ENCODE peak calls at places on chromosome 4, in seven cellular contexts. One of them, this sample, is unnamed.

GRCh38 chr4:22372958-22373357 is 142.9 kb downstream of the ADGRA3 start:
- DNase-seq in IMR-90: no peak
- DNase-seq in H1: no peak
- DNase-seq in neuronal stem cell: no peak
- DNase-seq in trophoblast cell: no peak
- DNase-seq in mesenchymal stem cell: no peak
- DNase-seq in H9: no peak
- DNase-seq in this sample: no peak

GRCh38 chr4:34269593-34269992 is 1974.7 kb downstream of the ARAP2 start:
- DNase-seq in trophoblast cell: no peak
- DNase-seq in mesenchymal stem cell: no peak
- DNase-seq in IMR-90: no peak
- DNase-seq in H1: no peak
- DNase-seq in H9: no peak
- DNase-seq in neuronal stem cell: no peak
- DNase-seq in this sample: no peak

GRCh38 chr4:152385551-152385950 is 150.3 kb downstream of the FBXW7 start:
- DNase-seq in trophoblast cell: peak; percentile 26
- DNase-seq in IMR-90: peak; percentile 31
- DNase-seq in H9: no peak
- DNase-seq in mesenchymal stem cell: peak; percentile 33
- DNase-seq in neuronal stem cell: no peak
- DNase-seq in H1: no peak
- DNase-seq in this sample: no peak

GRCh38 chr4:113974467-113974866 is 5.0 kb downstream of the ARSJ start:
- DNase-seq in H1: no peak
- DNase-seq in H9: no peak
- DNase-seq in trophoblast cell: no peak
- DNase-seq in IMR-90: no peak
- DNase-seq in mesenchymal stem cell: no peak
- DNase-seq in neuronal stem cell: no peak
- DNase-seq in this sample: no peak

GRCh38 chr4:126038492-126039236 is 723.9 kb downstream of the FAT4 start:
- DNase-seq in H1: no peak
- DNase-seq in neuronal stem cell: no peak
- DNase-seq in IMR-90: no peak
- DNase-seq in trophoblast cell: no peak
- DNase-seq in H9: no peak
- DNase-seq in mesenchymal stem cell: peak; percentile 47
- DNase-seq in this sample: no peak

GRCh38 chr4:154643493-154643892 is 31.0 kb upstream of the FGG start:
- DNase-seq in neuronal stem cell: no peak
- DNase-seq in IMR-90: no peak
- DNase-seq in H1: no peak
- DNase-seq in trophoblast cell: no peak
- DNase-seq in mesenchymal stem cell: no peak
- DNase-seq in H9: no peak
- DNase-seq in this sample: no peak

GRCh38 chr4:185142563-185142910 is 529 bp upstream of the SLC25A4 start:
- DNase-seq in neuronal stem cell: no peak
- DNase-seq in IMR-90: no peak
- DNase-seq in trophoblast cell: no peak
- DNase-seq in H1: no peak
- DNase-seq in mesenchymal stem cell: no peak
- DNase-seq in H9: no peak
- DNase-seq in this sample: no peak

GRCh38 chr4:1763550-1764080 is 29.5 kb upstream of the FGFR3 start:
- DNase-seq in H9: no peak
- DNase-seq in IMR-90: peak; percentile 22
- DNase-seq in trophoblast cell: peak; percentile 32
- DNase-seq in neuronal stem cell: no peak
- DNase-seq in mesenchymal stem cell: peak; percentile 55
- DNase-seq in H1: no peak
- DNase-seq in this sample: no peak

GRCh38 chr4:109434007-109434792 is 585 bp downstream of the SEC24B start:
- DNase-seq in neuronal stem cell: peak; percentile 14
- DNase-seq in IMR-90: peak; percentile 18
- DNase-seq in H9: peak; percentile 44
- DNase-seq in mesenchymal stem cell: peak; percentile 49
- DNase-seq in H1: no peak
- DNase-seq in trophoblast cell: peak; percentile 44
- DNase-seq in this sample: peak; percentile 52

GRCh38 chr4:164847967-164848649 is 28.9 kb upstream of the APELA start:
- DNase-seq in trophoblast cell: no peak
- DNase-seq in neuronal stem cell: no peak
- DNase-seq in mesenchymal stem cell: no peak
- DNase-seq in IMR-90: no peak
- DNase-seq in H9: no peak
- DNase-seq in H1: no peak
- DNase-seq in this sample: no peak

GRCh38 chr4:54945838-54946237 is 179.6 kb downstream of the KDR start:
- DNase-seq in H9: no peak
- DNase-seq in IMR-90: no peak
- DNase-seq in mesenchymal stem cell: peak; percentile 9
- DNase-seq in neuronal stem cell: no peak
- DNase-seq in trophoblast cell: peak; percentile 22
- DNase-seq in H1: no peak
- DNase-seq in this sample: no peak

GRCh38 chr4:150126880-150127236 is 48.6 kb downstream of the DCLK2 start:
- DNase-seq in H9: no peak
- DNase-seq in H1: no peak
- DNase-seq in neuronal stem cell: no peak
- DNase-seq in trophoblast cell: no peak
- DNase-seq in mesenchymal stem cell: peak; percentile 46
- DNase-seq in IMR-90: peak; percentile 75
- DNase-seq in this sample: no peak

GRCh38 chr4:68176500-68176899 is 46.8 kb upstream of the TMPRSS11F start:
- DNase-seq in trophoblast cell: no peak
- DNase-seq in mesenchymal stem cell: peak; percentile 2
- DNase-seq in H9: no peak
- DNase-seq in H1: no peak
- DNase-seq in IMR-90: no peak
- DNase-seq in neuronal stem cell: no peak
- DNase-seq in this sample: peak; percentile 27

GRCh38 chr4:156521631-156522030 is 450.0 kb downstream of the PDGFC start:
- DNase-seq in neuronal stem cell: no peak
- DNase-seq in mesenchymal stem cell: no peak
- DNase-seq in H9: no peak
- DNase-seq in H1: no peak
- DNase-seq in IMR-90: no peak
- DNase-seq in trophoblast cell: peak; percentile 57
- DNase-seq in this sample: peak; percentile 19

GRCh38 chr4:157052429-157053040 is 23.4 kb upstream of the GLRB start:
- DNase-seq in H1: no peak
- DNase-seq in trophoblast cell: no peak
- DNase-seq in neuronal stem cell: no peak
- DNase-seq in IMR-90: no peak
- DNase-seq in H9: peak; percentile 52
- DNase-seq in mesenchymal stem cell: no peak
- DNase-seq in this sample: no peak

GRCh38 chr4:188779586-188779985 is 640.3 kb downstream of the TRIML1 start:
- DNase-seq in mesenchymal stem cell: peak; percentile 28
- DNase-seq in neuronal stem cell: no peak
- DNase-seq in H1: no peak
- DNase-seq in H9: no peak
- DNase-seq in trophoblast cell: no peak
- DNase-seq in IMR-90: peak; percentile 71
- DNase-seq in this sample: no peak

GRCh38 chr4:80592950-80593349 is 257.4 kb downstream of the CFAP299 start:
- DNase-seq in mesenchymal stem cell: no peak
- DNase-seq in H9: no peak
- DNase-seq in H1: no peak
- DNase-seq in IMR-90: no peak
- DNase-seq in trophoblast cell: peak; percentile 24
- DNase-seq in neuronal stem cell: no peak
- DNase-seq in this sample: peak; percentile 6

GRCh38 chr4:143773998-143774898 is 73.8 kb upstream of the FREM3 start:
- DNase-seq in H9: peak; percentile 76
- DNase-seq in mesenchymal stem cell: peak; percentile 24
- DNase-seq in IMR-90: peak; percentile 41
- DNase-seq in trophoblast cell: peak; percentile 88
- DNase-seq in neuronal stem cell: peak; percentile 31
- DNase-seq in H1: peak; percentile 31
- DNase-seq in this sample: peak; percentile 86

GRCh38 chr4:74768857-74769525 is 25.3 kb downstream of the BTC start:
- DNase-seq in IMR-90: peak; percentile 9
- DNase-seq in mesenchymal stem cell: peak; percentile 22
- DNase-seq in trophoblast cell: no peak
- DNase-seq in H9: no peak
- DNase-seq in H1: no peak
- DNase-seq in neuronal stem cell: no peak
- DNase-seq in this sample: no peak

GRCh38 chr4:184364100-184364921 is 110.0 kb downstream of the IRF2 start:
- DNase-seq in neuronal stem cell: no peak
- DNase-seq in mesenchymal stem cell: no peak
- DNase-seq in trophoblast cell: no peak
- DNase-seq in H9: no peak
- DNase-seq in H1: no peak
- DNase-seq in IMR-90: no peak
- DNase-seq in this sample: no peak

GRCh38 chr4:77617203-77617602 is 11.6 kb downstream of the CXCL13 start:
- DNase-seq in mesenchymal stem cell: peak; percentile 19
- DNase-seq in neuronal stem cell: no peak
- DNase-seq in H1: no peak
- DNase-seq in H9: no peak
- DNase-seq in IMR-90: no peak
- DNase-seq in trophoblast cell: peak; percentile 96
- DNase-seq in this sample: peak; percentile 45

GRCh38 chr4:109809657-109810056 is 5.9 kb upstream of the GAR1 start:
- DNase-seq in H1: no peak
- DNase-seq in trophoblast cell: no peak
- DNase-seq in H9: no peak
- DNase-seq in IMR-90: no peak
- DNase-seq in mesenchymal stem cell: no peak
- DNase-seq in neuronal stem cell: no peak
- DNase-seq in this sample: no peak

GRCh38 chr4:118154643-118155042 is 120.4 kb downstream of the NDST3 start:
- DNase-seq in neuronal stem cell: no peak
- DNase-seq in IMR-90: peak; percentile 63
- DNase-seq in H9: no peak
- DNase-seq in H1: no peak
- DNase-seq in mesenchymal stem cell: peak; percentile 29
- DNase-seq in trophoblast cell: peak; percentile 31
- DNase-seq in this sample: no peak

GRCh38 chr4:118155516-118155915 is 121.2 kb downstream of the NDST3 start:
- DNase-seq in trophoblast cell: no peak
- DNase-seq in neuronal stem cell: no peak
- DNase-seq in H9: no peak
- DNase-seq in H1: no peak
- DNase-seq in IMR-90: no peak
- DNase-seq in mesenchymal stem cell: no peak
- DNase-seq in this sample: no peak

DNA sequence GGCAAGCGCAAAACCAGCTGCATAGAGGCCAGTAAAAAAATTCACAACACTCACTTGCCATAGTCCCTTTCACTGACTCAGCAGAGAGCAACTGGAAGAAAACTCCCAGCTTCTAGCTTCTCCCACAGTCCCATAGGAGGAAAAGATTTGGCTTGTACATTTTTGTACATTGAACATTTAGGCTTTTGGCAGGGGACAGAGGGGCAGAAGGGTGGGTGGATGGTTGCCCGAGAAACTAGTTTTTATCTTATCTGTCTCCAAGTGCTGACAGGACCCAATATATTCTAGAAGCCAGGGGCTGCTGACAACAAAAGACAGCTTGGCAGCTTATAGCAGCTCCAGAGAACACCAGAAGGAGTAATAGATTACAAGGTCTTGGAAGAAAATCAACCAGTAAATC is 124.7 kb downstream of the NDST3 start:
- DNase-seq in mesenchymal stem cell: peak; percentile 13
- DNase-seq in H1: no peak
- DNase-seq in H9: no peak
- DNase-seq in IMR-90: no peak
- DNase-seq in neuronal stem cell: no peak
- DNase-seq in trophoblast cell: no peak
- DNase-seq in this sample: no peak
- H4K8ac ChIP-seq in mesenchymal stem cell: no peak overlapping the region
- H4K8ac ChIP-seq in H1: no peak overlapping the region
- H4K8ac ChIP-seq in H9: no peak overlapping the region
- H4K8ac ChIP-seq in IMR-90: no peak overlapping the region
- H4K8ac ChIP-seq in neuronal stem cell: no peak overlapping the region
- H4K8ac ChIP-seq in trophoblast cell: no peak overlapping the region
- H4K8ac ChIP-seq in this sample: no peak overlapping the region

GRCh38 chr4:9867746-9868425 is 86.5 kb downstream of the DRD5 start:
- DNase-seq in trophoblast cell: no peak
- DNase-seq in IMR-90: no peak
- DNase-seq in H9: no peak
- DNase-seq in H1: no peak
- DNase-seq in mesenchymal stem cell: no peak
- DNase-seq in neuronal stem cell: no peak
- DNase-seq in this sample: no peak
- H4K8ac ChIP-seq in trophoblast cell: no peak overlapping the region
- H4K8ac ChIP-seq in IMR-90: no peak overlapping the region
- H4K8ac ChIP-seq in H9: no peak overlapping the region
- H4K8ac ChIP-seq in H1: no peak overlapping the region
- H4K8ac ChIP-seq in mesenchymal stem cell: no peak overlapping the region
- H4K8ac ChIP-seq in neuronal stem cell: no peak overlapping the region
- H4K8ac ChIP-seq in this sample: no peak overlapping the region

GRCh38 chr4:88409789-88410188 is 31.1 kb downstream of the HERC6 start:
- DNase-seq in neuronal stem cell: no peak
- DNase-seq in trophoblast cell: no peak
- DNase-seq in IMR-90: no peak
- DNase-seq in H1: no peak
- DNase-seq in H9: no peak
- DNase-seq in mesenchymal stem cell: no peak
- DNase-seq in this sample: no peak
- H4K8ac ChIP-seq in neuronal stem cell: no peak overlapping the region
- H4K8ac ChIP-seq in trophoblast cell: no peak overlapping the region
- H4K8ac ChIP-seq in IMR-90: no peak overlapping the region
- H4K8ac ChIP-seq in H1: no peak overlapping the region
- H4K8ac ChIP-seq in H9: no peak overlapping the region
- H4K8ac ChIP-seq in mesenchymal stem cell: no peak overlapping the region
- H4K8ac ChIP-seq in this sample: no peak overlapping the region

GRCh38 chr4:41203841-41204240 is 10.5 kb downstream of the APBB2 start:
- DNase-seq in H1: no peak
- DNase-seq in mesenchymal stem cell: no peak
- DNase-seq in IMR-90: no peak
- DNase-seq in neuronal stem cell: no peak
- DNase-seq in trophoblast cell: no peak
- DNase-seq in H9: no peak
- DNase-seq in this sample: no peak
- H4K8ac ChIP-seq in H1: no peak overlapping the region
- H4K8ac ChIP-seq in mesenchymal stem cell: no peak overlapping the region
- H4K8ac ChIP-seq in IMR-90: peak overlapping the region; percentile 65
- H4K8ac ChIP-seq in neuronal stem cell: no peak overlapping the region
- H4K8ac ChIP-seq in trophoblast cell: no peak overlapping the region
- H4K8ac ChIP-seq in H9: no peak overlapping the region
- H4K8ac ChIP-seq in this sample: no peak overlapping the region

DNA sequence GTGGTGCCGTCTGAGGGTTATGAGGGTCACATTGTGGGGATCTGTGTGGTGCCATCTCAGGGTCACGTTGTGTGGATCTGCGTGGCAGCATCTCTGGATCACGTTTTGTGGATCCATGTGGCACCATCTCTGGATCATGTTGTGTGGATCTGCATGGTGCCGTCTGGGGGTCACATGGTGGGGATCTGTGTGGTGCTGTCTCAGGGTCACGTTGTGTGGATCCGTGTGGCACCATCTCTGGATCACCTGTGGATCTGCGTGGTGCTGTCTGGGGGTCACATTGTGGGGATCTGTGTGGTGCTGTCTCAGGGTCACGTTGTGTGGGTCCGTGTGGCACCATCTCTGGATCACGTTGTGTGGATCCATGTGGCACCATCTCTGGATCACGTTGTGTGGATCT is 7.0 kb downstream of the PDE6B start:
- DNase-seq in mesenchymal stem cell: no peak
- DNase-seq in neuronal stem cell: no peak
- DNase-seq in trophoblast cell: no peak
- DNase-seq in H9: peak; percentile 13
- DNase-seq in H1: no peak
- DNase-seq in IMR-90: no peak
- DNase-seq in this sample: no peak
- H4K8ac ChIP-seq in mesenchymal stem cell: no peak overlapping the region
- H4K8ac ChIP-seq in neuronal stem cell: no peak overlapping the region
- H4K8ac ChIP-seq in trophoblast cell: no peak overlapping the region
- H4K8ac ChIP-seq in H9: no peak overlapping the region
- H4K8ac ChIP-seq in H1: no peak overlapping the region
- H4K8ac ChIP-seq in IMR-90: no peak overlapping the region
- H4K8ac ChIP-seq in this sample: no peak overlapping the region